ENCODE peak calls at places on chromosome 10, in seven cellular contexts. G is mesendoderm, C is endodermal cell, Y is fibroblast of lung, B is astrocyte, T is MM.1S, A is mammary epithelial cell. J is an unnamed sample.

GRCh38 chr10:62728479-62728878 is 76.0 kb upstream of the ADO start:
- DNase-seq in Y (no peak), T (no peak), G (no peak), B (no peak), A (no peak), C (no peak), J (no peak)

GRCh38 chr10:130259380-130259779 is 123.2 kb downstream of the GLRX3 start:
- DNase-seq in B (no peak), A (no peak), C (no peak), G (no peak), T (no peak), Y (no peak), J (no peak)

GRCh38 chr10:115001506-115002381 is 63.7 kb downstream of the TRUB1 start:
- DNase-seq in Y (peak; percentile 15), B (peak; percentile 25), C (no peak), A (no peak), T (peak; percentile 73), G (no peak), J (no peak)

GRCh38 chr10:13890617-13891541 is 304.1 kb downstream of the PRPF18 start:
- DNase-seq in Y (peak; percentile 63), T (no peak), C (peak; percentile 69), G (peak; percentile 52), A (no peak), B (peak; percentile 51), J (no peak)

GRCh38 chr10:22379059-22379458 is 33.8 kb downstream of the SPAG6 start:
- DNase-seq in B (no peak), T (peak; percentile 45), A (no peak), Y (no peak), C (no peak), G (no peak), J (no peak)

GRCh38 chr10:95906675-95907453 is 911 bp upstream of the CC2D2B start:
- DNase-seq in T (peak; percentile 78), C (peak; percentile 80), B (peak; percentile 58), Y (peak; percentile 74), G (peak; percentile 66), A (peak; percentile 56), J (no peak)

GRCh38 chr10:99630439-99630838 is 10.2 kb upstream of the SLC25A28 start:
- DNase-seq in G (no peak), C (no peak), Y (peak; percentile 64), T (peak; percentile 39), A (peak; percentile 63), B (peak; percentile 42), J (no peak)

GRCh38 chr10:44506386-44506785 is 121.5 kb upstream of the CXCL12 start:
- DNase-seq in T (no peak), C (peak; percentile 48), Y (no peak), A (no peak), G (no peak), B (no peak), J (no peak)

GRCh38 chr10:14625210-14625621 is 149.5 kb downstream of the FAM107B start:
- DNase-seq in A (no peak), B (no peak), C (peak; percentile 58), T (no peak), Y (no peak), G (no peak), J (no peak)

GRCh38 chr10:127228195-127228785 is 31.9 kb upstream of the INSYN2A start:
- DNase-seq in A (no peak), Y (peak; percentile 14), C (no peak), T (no peak), G (peak; percentile 7), B (no peak), J (no peak)

GRCh38 chr10:83076443-83076842 is 1062.9 kb upstream of the GHITM start:
- DNase-seq in B (peak; percentile 27), A (peak; percentile 26), Y (no peak), T (no peak), C (no peak), G (no peak), J (no peak)

GRCh38 chr10:83078645-83079044 is 1060.7 kb upstream of the GHITM start:
- DNase-seq in C (peak; percentile 44), G (peak; percentile 7), A (no peak), B (no peak), T (no peak), Y (no peak), J (no peak)

GRCh38 chr10:83078160-83078559 is 1061.1 kb upstream of the GHITM start:
- DNase-seq in C (no peak), B (peak; percentile 5), G (peak; percentile 57), A (peak; percentile 34), T (peak; percentile 24), Y (no peak), J (no peak)

DNA sequence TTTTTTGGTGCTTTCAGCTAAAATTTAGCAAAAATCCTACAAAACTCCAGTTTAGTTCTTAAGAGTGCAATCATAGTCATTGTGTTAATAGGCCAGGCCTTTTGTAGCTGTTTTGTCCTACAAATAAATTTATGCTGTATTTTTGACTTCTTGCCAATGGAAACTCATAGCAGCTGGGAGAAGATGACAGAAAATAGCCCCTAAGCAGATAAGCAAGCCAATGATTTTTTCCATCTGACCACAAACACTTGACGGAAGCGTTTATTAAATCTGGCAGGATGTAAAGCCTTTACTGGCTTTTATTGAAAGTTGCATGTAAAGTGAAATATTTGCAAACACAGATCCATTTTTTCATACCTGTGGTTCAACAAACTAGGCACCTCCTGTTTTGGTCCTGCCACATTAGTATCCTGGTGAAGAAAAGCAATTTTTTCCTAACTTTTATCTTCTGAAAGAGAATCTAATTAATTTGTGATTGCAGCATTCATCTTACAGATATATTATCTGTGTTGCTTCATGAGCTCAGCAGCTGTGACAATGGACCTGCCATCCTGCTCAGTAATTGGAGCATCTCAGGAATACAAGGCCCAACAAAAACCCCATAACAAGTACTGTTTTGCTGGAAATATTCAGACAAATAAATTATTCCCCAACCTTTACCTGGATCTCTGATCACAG is 1063.8 kb upstream of the GHITM start:
- DNase-seq in C (no peak), B (peak; percentile 68), A (no peak), Y (no peak), G (no peak), T (no peak), J (no peak)
- H3K4me3 ChIP-seq in C (no peak overlapping the region), B (no peak overlapping the region), A (no peak overlapping the region), Y (no peak overlapping the region), G (no peak overlapping the region), T (no peak overlapping the region), J (no peak overlapping the region)

DNA sequence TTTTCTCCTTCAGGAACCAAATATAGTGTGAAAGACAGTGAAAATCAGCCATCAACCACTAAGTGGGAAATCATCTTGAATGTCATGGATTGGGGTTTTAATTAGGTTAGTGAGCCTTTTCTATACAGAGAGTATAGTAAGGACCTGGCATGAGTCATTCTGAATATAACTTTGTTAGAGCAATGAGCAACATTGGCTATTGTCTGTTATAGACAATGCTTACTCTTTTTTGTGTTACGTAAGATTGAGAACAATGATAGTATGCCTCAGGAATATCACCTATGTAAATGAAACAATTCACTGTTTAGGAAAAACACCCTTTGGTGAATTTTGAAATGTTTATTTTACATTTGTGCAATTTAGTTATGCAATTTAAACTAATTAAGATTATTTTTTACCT is 383.4 kb downstream of the MALRD1 start:
- DNase-seq in C (no peak), T (no peak), G (no peak), B (no peak), Y (no peak), A (peak; percentile 65), J (no peak)
- H3K9ac ChIP-seq in C (no peak overlapping the region), T (no peak overlapping the region), G (no peak overlapping the region), B (no peak overlapping the region), Y (no peak overlapping the region), A (no peak overlapping the region), J (no peak overlapping the region)

DNA sequence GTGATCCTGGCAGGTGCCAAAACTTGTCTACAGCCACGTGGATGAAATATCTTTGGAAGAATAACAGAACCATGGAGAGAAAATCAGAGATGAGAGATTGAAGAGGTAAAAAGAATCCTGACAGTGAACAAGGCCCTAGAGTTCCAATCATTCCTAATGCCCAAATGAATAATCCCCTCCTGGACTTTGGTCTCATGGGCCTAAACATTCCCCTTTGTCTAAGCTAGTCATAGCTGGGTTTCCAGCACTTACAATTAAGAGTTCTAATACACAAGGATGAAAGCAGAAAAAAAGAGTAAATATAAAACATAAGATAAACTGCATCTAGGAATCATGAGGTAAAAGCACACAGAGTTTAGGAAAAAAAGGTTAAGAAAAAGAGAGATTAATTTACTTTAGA is 40.2 kb downstream of the ARHGAP12 start:
- DNase-seq in B (no peak), C (no peak), G (no peak), A (no peak), Y (no peak), T (no peak), J (no peak)
- H3K4me1 ChIP-seq in B (no peaks in the 10 kb centered on the region), C (peaks cover 7% of the 10 kb centered on the region), G (peaks cover 2% of the 10 kb centered on the region), A (peaks cover 10% of the 10 kb centered on the region), Y (no peaks in the 10 kb centered on the region), T (no peaks in the 10 kb centered on the region), J (peaks cover 13% of the 10 kb centered on the region)

GRCh38 chr10:77873558-77874380 is 52.8 kb downstream of the DLG5 start:
- DNase-seq in A (peak; percentile 91), G (peak; percentile 67), C (no peak), Y (peak; percentile 13), T (no peak), B (peak; percentile 70), J (peak; percentile 90)
- H3K4me3 ChIP-seq in A (peak overlapping the region; percentile 8), G (no peak overlapping the region), C (no peak overlapping the region), Y (no peak overlapping the region), T (no peak overlapping the region), B (no peak overlapping the region), J (no peak overlapping the region)

GRCh38 chr10:78456649-78457400 is 423.2 kb downstream of the RPS24 start:
- DNase-seq in C (no peak), Y (no peak), T (no peak), B (no peak), A (no peak), G (no peak), J (no peak)
- H3K9ac ChIP-seq in C (no peak overlapping the region), Y (no peak overlapping the region), T (no peak overlapping the region), B (no peak overlapping the region), A (no peak overlapping the region), G (no peak overlapping the region), J (no peak overlapping the region)

DNA sequence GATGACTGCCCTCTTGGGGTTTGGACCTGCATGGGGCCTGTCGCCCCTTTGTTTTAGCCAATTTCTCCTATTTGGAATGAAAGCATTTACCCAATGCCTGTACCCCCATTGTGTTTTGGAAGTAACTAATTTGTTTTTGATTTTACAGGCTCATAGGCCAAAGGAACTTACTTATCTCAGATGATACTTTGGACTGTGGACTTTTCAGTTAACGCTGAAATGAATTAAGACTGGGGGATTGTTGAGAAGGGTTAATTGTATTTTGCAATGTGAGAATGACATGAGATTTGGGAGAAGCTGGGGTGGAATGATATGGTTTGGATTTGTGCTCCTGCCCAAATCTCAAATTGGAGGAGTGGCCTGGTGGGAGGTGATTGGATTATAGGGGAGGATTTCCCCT is 185.8 kb upstream of the PHYHIPL start:
- DNase-seq in T (no peak), B (no peak), C (no peak), A (no peak), Y (no peak), G (no peak), J (no peak)
- H3K4me1 ChIP-seq in T (no peaks in the 10 kb centered on the region), B (no peaks in the 10 kb centered on the region), C (peaks cover 12% of the 10 kb centered on the region), A (no peaks in the 10 kb centered on the region), Y (no peaks in the 10 kb centered on the region), G (no peaks in the 10 kb centered on the region), J (no peaks in the 10 kb centered on the region)